ENCODE peak calls at places on chromosome 12, in nine cellular contexts. X is stimulated activated CD8-positive, alpha-beta memory T cell treated with anti-CD3 and anti-CD28 coated beads, Interleukin-15, amount 100 ng/mL, for 1 hour; F is NCI-H1092 treated with DMSO at 0.1 percent for 48 hours; U is substantia nigra; H is natural killer cell; T is COR-L47; N is GM10248; G is CD4-positive, alpha-beta memory T cell; J is hippocampal formation. Y is an unnamed sample.

GRCh38 chr12:71536939-71537622 is 97.5 kb downstream of the LGR5 start:
- DNase-seq in X (no peak), F (no peak), U (no peak), H (no peak), T (no peak), N (no peak), G (no peak), J (no peak), Y (no peak)

GRCh38 chr12:93805736-93806141 is 128.6 kb downstream of the CRADD start:
- DNase-seq in X (no peak), F (no peak), U (no peak), H (no peak), T (no peak), N (no peak), G (no peak), J (no peak), Y (no peak)

GRCh38 chr12:72030272-72030671 is 91.6 kb downstream of the TPH2 start:
- DNase-seq in X (no peak), F (no peak), U (no peak), H (no peak), T (no peak), N (no peak), G (no peak), J (no peak), Y (no peak)

GRCh38 chr12:11834925-11835324 is 185.5 kb downstream of the ETV6 start:
- DNase-seq in X (no peak), F (no peak), U (no peak), H (no peak), T (no peak), N (no peak), G (no peak), J (no peak), Y (no peak)

GRCh38 chr12:29309320-29309902 is 71.6 kb downstream of the ERGIC2 start:
- DNase-seq in X (no peak), F (no peak), U (no peak), H (no peak), T (no peak), N (no peak), G (no peak), J (no peak), Y (peak; percentile 34)

GRCh38 chr12:72207094-72207493 is 65.1 kb upstream of the TRHDE start:
- DNase-seq in X (no peak), F (no peak), U (no peak), H (no peak), T (no peak), N (no peak), G (no peak), J (no peak), Y (no peak)

GRCh38 chr12:69738351-69739286 is at the start of gene RAB3IP:
- DNase-seq in X (peak; percentile 86), F (peak; percentile 67), U (peak; percentile 78), H (peak; percentile 77), T (peak; percentile 83), N (peak; percentile 99), G (peak; percentile 88), J (peak; percentile 85), Y (peak; percentile 54)

GRCh38 chr12:70190252-70191010 is 52.8 kb upstream of the CNOT2 start:
- DNase-seq in X (no peak), F (no peak), U (no peak), H (no peak), T (no peak), N (no peak), G (no peak), J (no peak), Y (peak; percentile 34)

GRCh38 chr12:130333341-130333740 is 4.3 kb upstream of the PIWIL1 start:
- DNase-seq in X (no peak), F (no peak), U (no peak), H (no peak), T (no peak), N (no peak), G (no peak), J (no peak), Y (no peak)

GRCh38 chr12:131922772-131923171 is 6.3 kb upstream of the PUS1 start:
- DNase-seq in X (no peak), F (no peak), U (no peak), H (no peak), T (no peak), N (no peak), G (no peak), J (no peak), Y (no peak)

GRCh38 chr12:14239935-14240872 is 125.3 kb upstream of the ATF7IP start:
- DNase-seq in X (no peak), F (no peak), U (no peak), H (no peak), T (no peak), N (peak; percentile 50), G (no peak), J (no peak), Y (no peak)

GRCh38 chr12:96354326-96354725 is 45.9 kb downstream of the CDK17 start:
- DNase-seq in X (no peak), F (no peak), U (no peak), H (no peak), T (no peak), N (no peak), G (no peak), J (no peak), Y (no peak)

GRCh38 chr12:95480230-95480629 is 6.3 kb downstream of the METAP2 start:
- DNase-seq in X (no peak), F (no peak), U (no peak), H (no peak), T (no peak), N (no peak), G (no peak), J (no peak), Y (peak; percentile 46)

GRCh38 chr12:49097381-49097780 is 2.8 kb upstream of the DHH start:
- DNase-seq in X (no peak), F (no peak), U (no peak), H (no peak), T (no peak), N (no peak), G (no peak), J (no peak), Y (no peak)

GRCh38 chr12:119020377-119021360 is 39.3 kb downstream of the SRRM4 start:
- DNase-seq in X (no peak), F (no peak), U (peak; percentile 1), H (no peak), T (peak; percentile 16), N (peak; percentile 15), G (no peak), J (no peak), Y (no peak)

GRCh38 chr12:109721276-109721675 is 7.7 kb downstream of the FAM222A start:
- DNase-seq in X (no peak), F (no peak), U (peak; percentile 38), H (no peak), T (no peak), N (no peak), G (no peak), J (peak; percentile 51), Y (no peak)

GRCh38 chr12:6767301-6767591 is 1.1 kb downstream of the PTMS start:
- DNase-seq in X (no peak), F (no peak), U (no peak), H (no peak), T (no peak), N (no peak), G (no peak), J (no peak), Y (peak; percentile 34)

GRCh38 chr12:124273630-124274029 is 21.3 kb upstream of the RFLNA start:
- DNase-seq in X (no peak), F (no peak), U (no peak), H (no peak), T (no peak), N (peak; percentile 61), G (no peak), J (no peak), Y (peak; percentile 48)

GRCh38 chr12:129276408-129277042 is 423.2 kb downstream of the GLT1D1 start:
- DNase-seq in X (no peak), F (no peak), U (no peak), H (no peak), T (no peak), N (no peak), G (no peak), J (no peak), Y (no peak)

GRCh38 chr12:109069307-109070231 is 17.2 kb downstream of the USP30 start:
- DNase-seq in X (no peak), F (no peak), U (no peak), H (no peak), T (no peak), N (no peak), G (no peak), J (no peak), Y (no peak)

GRCh38 chr12:18696971-18697602 is 40.7 kb downstream of the PLCZ1 start:
- DNase-seq in X (no peak), F (no peak), U (no peak), H (no peak), T (no peak), N (no peak), G (no peak), J (no peak), Y (peak; percentile 52)

Y was measured in AG10803.